ENCODE peak calls at places on chromosomes 13 and 19, in nine cellular contexts. Q, E, N, G, J, Y, I, A and U are unnamed samples.

GRCh38 chr13:47897411-47898050 is 103.5 kb downstream of the SUCLA2 start:
- DNase-seq in N (no peak), J (no peak), E (peak; percentile 36), A (no peak), G (no peak), I (peak; percentile 69), Q (no peak), Y (no peak), U (no peak)

GRCh38 chr13:36848228-36848982 is 29.4 kb downstream of the RFXAP start:
- DNase-seq in J (peak; percentile 37), I (peak; percentile 56), G (no peak), N (no peak), E (peak; percentile 19), A (no peak), Q (no peak), Y (no peak), U (no peak)

GRCh38 chr13:41543664-41544300 is 86.4 kb downstream of the RGCC start:
- DNase-seq in Y (no peak), Q (no peak), J (no peak), A (no peak), I (no peak), N (no peak), E (no peak), G (no peak), U (no peak)

GRCh38 chr13:97352815-97353214 is 81.2 kb upstream of the RAP2A start:
- DNase-seq in I (no peak), G (no peak), J (no peak), E (no peak), Y (no peak), A (no peak), Q (no peak), N (no peak), U (no peak)

GRCh38 chr13:72839831-72840426 is 58.0 kb downstream of the PIBF1 start:
- DNase-seq in Q (peak; percentile 47), E (peak; percentile 42), N (peak; percentile 79), Y (no peak), A (peak; percentile 42), I (peak; percentile 75), J (peak; percentile 67), G (no peak), U (no peak)

GRCh38 chr19:17641181-17641580 is 47.0 kb downstream of the UNC13A start:
- DNase-seq in E (no peak), G (no peak), I (no peak), J (no peak), Q (peak; percentile 22), Y (no peak), A (no peak), N (no peak), U (no peak)

GRCh38 chr13:44523176-44524017 is 52.7 kb downstream of the TSC22D1 start:
- DNase-seq in Q (no peak), I (peak; percentile 19), Y (no peak), E (peak; percentile 79), A (peak; percentile 44), J (no peak), N (no peak), G (no peak), U (peak; percentile 3)

GRCh38 chr13:100478107-100478809 is 110.3 kb downstream of the GGACT start:
- DNase-seq in E (no peak), J (no peak), Q (no peak), N (no peak), Y (no peak), A (no peak), I (no peak), G (no peak), U (no peak)

GRCh38 chr13:27968316-27969072 is 621 bp downstream of the CDX2 start:
- DNase-seq in G (no peak), E (no peak), I (peak; percentile 72), J (no peak), N (no peak), Q (no peak), Y (no peak), A (no peak), U (no peak)

DNA sequence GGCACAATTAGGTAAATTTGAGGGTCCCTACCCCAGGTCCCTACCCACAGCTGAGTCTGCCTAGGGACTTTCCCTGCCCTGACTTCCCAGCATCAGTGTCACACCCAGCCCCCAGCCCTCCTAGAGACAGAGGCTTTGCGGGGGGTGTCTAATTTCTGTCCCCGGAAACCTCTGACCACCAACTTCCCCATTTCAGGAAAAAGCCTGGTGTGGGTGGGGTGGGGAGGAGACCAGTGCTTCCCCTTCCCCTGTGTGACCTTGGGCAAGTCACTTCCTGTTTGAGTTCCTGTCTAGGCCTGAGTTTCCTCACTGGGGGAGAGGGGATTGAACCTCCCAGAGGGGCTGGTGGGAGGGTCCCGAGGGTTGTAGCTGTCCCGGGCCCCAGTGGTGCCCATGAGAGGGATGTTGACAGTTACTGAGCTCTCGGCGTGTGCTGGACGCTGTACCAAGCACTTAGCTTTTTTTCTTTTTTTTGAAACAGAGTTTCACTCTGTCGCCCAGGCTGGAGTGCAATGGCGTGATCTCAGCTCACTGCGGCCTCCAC is 7.9 kb downstream of the VASP start:
- DNase-seq in G (no peak), E (no peak), N (peak; percentile 64), Y (peak; percentile 61), A (no peak), Q (peak; percentile 62), I (no peak), J (no peak), U (peak; percentile 71)
- H3K36me3 ChIP-seq in G (no peaks in the 10 kb centered on the region), E (peaks cover 36% of the 10 kb centered on the region), N (peaks cover 4% of the 10 kb centered on the region), Y (peaks cover 8% of the 10 kb centered on the region), A (peaks cover 16% of the 10 kb centered on the region), Q (peaks cover 25% of the 10 kb centered on the region), I (peaks cover 7% of the 10 kb centered on the region), J (peaks cover 13% of the 10 kb centered on the region), U (peaks cover 10% of the 10 kb centered on the region)

GRCh38 chr13:110470272-110471009 is 91.1 kb downstream of the RAB20 start:
- DNase-seq in G (no peak), Q (peak; percentile 38), Y (no peak), A (no peak), N (no peak), E (no peak), I (no peak), J (no peak), U (no peak)

GRCh38 chr13:110472904-110473563 is 88.5 kb downstream of the RAB20 start:
- DNase-seq in J (no peak), E (no peak), Y (no peak), N (no peak), A (no peak), G (no peak), Q (peak; percentile 36), I (no peak), U (peak; percentile 32)

GRCh38 chr13:110469597-110469996 is 91.9 kb downstream of the RAB20 start:
- DNase-seq in J (no peak), I (no peak), A (no peak), G (no peak), N (no peak), Q (peak; percentile 37), Y (no peak), E (no peak), U (no peak)

GRCh38 chr13:110471156-110471832 is 90.2 kb downstream of the RAB20 start:
- DNase-seq in J (no peak), G (no peak), Y (no peak), A (no peak), I (no peak), E (no peak), N (peak; percentile 41), Q (peak; percentile 46), U (peak; percentile 57)

DNA sequence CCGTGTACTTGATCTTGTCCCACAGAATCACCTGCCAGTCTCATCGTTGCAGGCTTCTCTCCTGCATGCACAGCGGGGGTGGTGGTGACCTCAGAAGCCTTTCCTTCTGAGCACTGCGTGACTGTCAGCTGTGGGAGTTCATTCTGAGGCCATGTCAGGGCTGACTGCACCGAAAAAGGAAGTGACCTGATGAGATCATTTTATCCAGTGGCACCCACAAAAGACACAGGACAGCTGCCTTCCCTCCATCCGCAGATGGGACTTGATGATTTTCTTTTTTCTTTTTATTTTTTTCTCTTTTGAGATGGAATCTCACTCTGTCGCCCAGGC is 89.7 kb downstream of the RAB20 start:
- DNase-seq in J (no peak), Y (no peak), I (no peak), E (peak; percentile 37), G (no peak), Q (peak; percentile 70), N (peak; percentile 60), A (peak; percentile 31), U (peak; percentile 85)
- H3K36me3 ChIP-seq in J (no peaks in the 10 kb centered on the region), Y (no peaks in the 10 kb centered on the region), I (peaks cover 4% of the 10 kb centered on the region), E (peaks cover 87% of the 10 kb centered on the region), G (no peaks in the 10 kb centered on the region), Q (peaks cover 37% of the 10 kb centered on the region), N (no peaks in the 10 kb centered on the region), A (peaks cover 10% of the 10 kb centered on the region), U (no peaks in the 10 kb centered on the region)

GRCh38 chr19:45092747-45093678 is at the start of gene PPP1R37:
- DNase-seq in Q (peak; percentile 98), I (peak; percentile 99), A (peak; percentile 99), N (peak; percentile 95), E (peak; percentile 97), J (peak; percentile 96), G (peak; percentile 92), Y (peak; percentile 95), U (peak; percentile 89)

GRCh38 chr19:45087531-45087930 is 5.4 kb upstream of the PPP1R37 start:
- DNase-seq in G (no peak), E (no peak), N (no peak), J (no peak), Q (no peak), I (no peak), A (no peak), Y (peak; percentile 94), U (no peak)

GRCh38 chr19:45091031-45091918 is 1.7 kb upstream of the PPP1R37 start:
- DNase-seq in Y (peak; percentile 97), I (peak; percentile 100), G (peak; percentile 100), J (peak; percentile 98), A (peak; percentile 99), Q (peak; percentile 99), N (peak; percentile 99), E (peak; percentile 99), U (peak; percentile 97)

GRCh38 chr19:45090598-45090997 is 2.4 kb upstream of the PPP1R37 start:
- DNase-seq in J (no peak), E (no peak), G (no peak), I (no peak), N (no peak), A (no peak), Q (no peak), Y (no peak), U (no peak)

GRCh38 chr19:45090034-45090433 is 2.9 kb upstream of the PPP1R37 start:
- DNase-seq in Y (no peak), I (peak; percentile 92), G (no peak), J (no peak), N (no peak), A (no peak), E (no peak), Q (no peak), U (no peak)
- H3K36me3 ChIP-seq in Y (peaks cover 6% of the 10 kb centered on the region), I (no peaks in the 10 kb centered on the region), G (no peaks in the 10 kb centered on the region), J (peaks cover 17% of the 10 kb centered on the region), N (no peaks in the 10 kb centered on the region), A (peaks cover 9% of the 10 kb centered on the region), E (peaks cover 12% of the 10 kb centered on the region), Q (peaks cover 44% of the 10 kb centered on the region), U (peaks cover 18% of the 10 kb centered on the region)

DNA sequence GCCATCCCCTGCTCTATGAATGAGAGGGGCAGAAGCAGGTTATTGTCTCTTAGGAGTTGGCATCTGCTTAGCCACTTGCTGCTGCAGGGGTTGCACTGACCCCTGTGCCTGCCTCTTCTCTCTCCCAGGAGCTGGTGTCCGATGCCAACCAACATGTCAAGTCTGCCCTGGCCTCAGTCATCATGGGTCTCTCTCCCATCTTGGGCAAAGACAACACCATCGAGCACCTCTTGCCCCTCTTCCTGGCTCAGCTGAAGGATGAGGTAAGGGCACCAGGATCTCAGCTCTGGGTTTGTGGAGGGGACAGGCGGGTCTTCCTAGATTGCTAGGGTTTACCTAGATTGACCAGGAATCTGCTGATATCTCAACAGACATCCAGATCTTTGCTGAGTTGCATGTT is 26.5 kb downstream of the PPP2R1A start:
- DNase-seq in Y (no peak), I (no peak), Q (no peak), E (no peak), J (no peak), G (no peak), A (no peak), N (no peak), U (no peak)
- H3K36me3 ChIP-seq in Y (peaks cover 91% of the 10 kb centered on the region), I (peaks cover 75% of the 10 kb centered on the region), Q (peaks cover 100% of the 10 kb centered on the region), E (peaks cover 90% of the 10 kb centered on the region), J (peaks cover 98% of the 10 kb centered on the region), G (no peaks in the 10 kb centered on the region), A (peaks cover 58% of the 10 kb centered on the region), N (peaks cover 99% of the 10 kb centered on the region), U (peaks cover 62% of the 10 kb centered on the region)